ENCODE peak calls at places on chromosomes 3 and 15, in ten cellular contexts. Y, D, S, E, I, R, K, J, C and Z are unnamed samples.

GRCh38 chr3:72811551-72811950 is 36.7 kb downstream of the SHQ1 start:
- DNase-seq in Y (no peak), D (no peak), S (no peak), E (no peak), I (no peak), R (no peak), K (no peak), J (no peak), C (no peak), Z (no peak)

GRCh38 chr15:20353966-20354883 is 187.4 kb downstream of the GOLGA6L6 start:
- DNase-seq in Y (no peak), D (peak; percentile 20), S (no peak), E (peak; percentile 33), I (no peak), R (peak; percentile 83), K (no peak), J (peak; percentile 25), C (peak; percentile 71), Z (peak; percentile 11)

GRCh38 chr3:130312374-130312773 is 33.1 kb upstream of the COL6A5 start:
- DNase-seq in Y (no peak), D (no peak), S (no peak), E (no peak), I (no peak), R (no peak), K (no peak), J (no peak), C (no peak), Z (no peak)

GRCh38 chr15:78076231-78077052 is 1.1 kb downstream of the TBC1D2B start:
- DNase-seq in Y (peak; percentile 46), D (no peak), S (no peak), E (no peak), I (no peak), R (peak; percentile 55), K (no peak), J (no peak), C (no peak), Z (no peak)

GRCh38 chr15:82805994-82806406 is at the start of gene FSD2:
- DNase-seq in Y (no peak), D (peak; percentile 43), S (no peak), E (no peak), I (peak; percentile 11), R (no peak), K (no peak), J (no peak), C (no peak), Z (no peak)

GRCh38 chr3:171190668-171191067 is 164.1 kb upstream of the SLC2A2 start:
- DNase-seq in Y (no peak), D (no peak), S (peak; percentile 58), E (no peak), I (no peak), R (no peak), K (peak; percentile 49), J (no peak), C (no peak), Z (no peak)

GRCh38 chr3:147404000-147404799 is 2.1 kb downstream of the ZIC4 start:
- DNase-seq in Y (no peak), D (no peak), S (no peak), E (no peak), I (no peak), R (no peak), K (no peak), J (no peak), C (no peak), Z (no peak)

GRCh38 chr3:150889105-150889504 is 16.1 kb downstream of the MINDY4B start:
- DNase-seq in Y (no peak), D (no peak), S (no peak), E (no peak), I (no peak), R (no peak), K (no peak), J (no peak), C (no peak), Z (no peak)

GRCh38 chr15:56365075-56365711 is at the start of gene TEX9:
- DNase-seq in Y (peak; percentile 81), D (peak; percentile 91), S (peak; percentile 89), E (peak; percentile 92), I (peak; percentile 91), R (peak; percentile 92), K (peak; percentile 94), J (peak; percentile 88), C (peak; percentile 93), Z (peak; percentile 94)

GRCh38 chr15:47363653-47364052 is 353.7 kb upstream of the SEMA6D start:
- DNase-seq in Y (no peak), D (no peak), S (no peak), E (no peak), I (no peak), R (no peak), K (no peak), J (no peak), C (no peak), Z (no peak)

GRCh38 chr15:29937956-29938355 is 115.7 kb upstream of the TJP1 start:
- DNase-seq in Y (no peak), D (no peak), S (peak; percentile 88), E (no peak), I (no peak), R (no peak), K (peak; percentile 77), J (no peak), C (no peak), Z (no peak)

GRCh38 chr15:58440922-58441321 is 9.1 kb downstream of the LIPC start:
- DNase-seq in Y (no peak), D (no peak), S (peak; percentile 90), E (no peak), I (peak; percentile 80), R (no peak), K (peak; percentile 71), J (peak; percentile 87), C (no peak), Z (peak; percentile 57)

GRCh38 chr15:34243226-34243625 is 18.4 kb downstream of the EMC4 start:
- DNase-seq in Y (no peak), D (no peak), S (no peak), E (no peak), I (no peak), R (no peak), K (no peak), J (no peak), C (no peak), Z (no peak)

GRCh38 chr3:120113128-120114116 is 19.2 kb upstream of the GSK3B start:
- DNase-seq in Y (peak; percentile 65), D (no peak), S (peak; percentile 97), E (no peak), I (no peak), R (no peak), K (peak; percentile 89), J (peak; percentile 54), C (no peak), Z (no peak)

DNA sequence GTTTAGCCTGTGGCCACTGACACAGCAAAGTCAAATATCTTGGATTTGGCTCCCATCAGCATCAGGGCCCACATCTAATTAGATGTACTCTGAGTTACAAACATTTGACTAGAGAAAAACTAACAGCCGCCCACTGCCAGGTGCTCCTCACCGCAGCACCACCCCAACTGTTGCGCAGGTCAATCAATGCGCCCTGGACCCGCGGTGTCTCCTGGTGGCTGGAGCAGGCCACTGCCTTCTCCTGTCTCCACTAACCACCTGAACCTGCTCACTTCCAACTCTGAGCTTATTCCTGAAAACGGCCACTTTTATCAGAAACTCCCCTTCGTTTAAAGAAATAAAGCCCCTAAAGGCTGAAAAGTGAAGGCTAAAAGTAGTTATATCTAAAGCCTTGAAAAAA is 4.3 kb downstream of the RIOX2 start:
- DNase-seq in Y (no peak), D (no peak), S (no peak), E (peak; percentile 56), I (no peak), R (no peak), K (no peak), J (no peak), C (peak; percentile 39), Z (no peak)
- TF ChIP-seq CTCF in Y (no peak), D (no peak), S (no peak), E (peak; percentile 63), I (no peak), R (no peak), K (no peak), J (no peak), C (no peak), Z (no peak)

GRCh38 chr15:91963051-91963450 is 109.5 kb downstream of the SLCO3A1 start:
- DNase-seq in Y (no peak), D (no peak), S (no peak), E (no peak), I (no peak), R (no peak), K (no peak), J (no peak), C (no peak), Z (no peak)
- TF ChIP-seq CTCF in Y (no peak), D (no peak), S (no peak), E (no peak), I (no peak), R (no peak), K (no peak), J (no peak), C (no peak), Z (no peak)

GRCh38 chr3:179278151-179278550 is 27.2 kb upstream of the KCNMB3 start:
- DNase-seq in Y (no peak), D (no peak), S (no peak), E (no peak), I (no peak), R (no peak), K (no peak), J (no peak), C (no peak), Z (no peak)

GRCh38 chr3:179279837-179280236 is 28.9 kb upstream of the KCNMB3 start:
- DNase-seq in Y (no peak), D (no peak), S (no peak), E (no peak), I (no peak), R (no peak), K (no peak), J (no peak), C (no peak), Z (no peak)

GRCh38 chr3:179279294-179279693 is 28.4 kb upstream of the KCNMB3 start:
- DNase-seq in Y (no peak), D (no peak), S (no peak), E (no peak), I (no peak), R (no peak), K (no peak), J (no peak), C (no peak), Z (no peak)

GRCh38 chr3:179286331-179286730 is 35.4 kb upstream of the KCNMB3 start:
- DNase-seq in Y (no peak), D (no peak), S (no peak), E (no peak), I (no peak), R (no peak), K (no peak), J (no peak), C (no peak), Z (no peak)

DNA sequence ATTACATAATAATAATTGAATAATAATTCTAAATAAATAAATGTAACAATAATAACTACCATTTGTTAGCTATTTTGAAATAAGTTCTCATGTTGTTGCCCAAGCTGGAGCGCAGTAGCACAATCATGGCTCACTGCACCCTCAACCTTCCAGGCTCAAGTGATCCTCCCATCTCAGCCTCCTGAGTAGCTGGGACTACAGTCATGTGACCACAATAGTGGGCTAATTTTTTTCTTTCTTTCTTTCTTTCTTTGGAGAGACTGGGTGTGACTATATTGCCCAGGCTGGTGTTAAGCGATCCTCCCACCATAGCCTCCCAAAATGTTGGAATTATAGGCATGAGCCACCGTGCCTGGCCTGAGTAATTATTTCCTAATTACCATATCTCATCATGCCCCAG is 30.9 kb upstream of the KCNMB3 start:
- DNase-seq in Y (no peak), D (no peak), S (no peak), E (no peak), I (no peak), R (no peak), K (no peak), J (no peak), C (no peak), Z (no peak)
- TF ChIP-seq CTCF in Y (no peak), D (no peak), S (no peak), E (no peak), I (no peak), R (no peak), K (no peak), J (no peak), C (no peak), Z (no peak)

GRCh38 chr3:163951397-163951987 is 1126.8 kb downstream of the SI start:
- DNase-seq in Y (no peak), D (no peak), S (peak; percentile 4), E (no peak), I (no peak), R (no peak), K (no peak), J (no peak), C (no peak), Z (peak; percentile 13)
- TF ChIP-seq CTCF in Y (no peak), D (peak; percentile 18), S (peak; percentile 39), E (peak; percentile 70), I (peak; percentile 59), R (no peak), K (peak; percentile 34), J (no peak), C (no peak), Z (peak; percentile 63)